ENCODE peak calls at places on chromosomes 4 and X, in nine cellular contexts. P, B, Z, I, V, G, C, J and E are unnamed samples.

GRCh38 chr4:158560284-158560683 is 38.6 kb downstream of the RXFP1 start:
- DNase-seq in P (no peak), B (no peak), Z (no peak), I (no peak), V (no peak), G (no peak), C (no peak), J (no peak), E (no peak)

GRCh38 chrX:45986971-45987370 is 558.2 kb downstream of the ZNF674 start:
- DNase-seq in P (no peak), B (no peak), Z (no peak), I (no peak), V (no peak), G (no peak), C (no peak), J (peak), E (no peak)

GRCh38 chr4:107655289-107655688 is 64.7 kb downstream of the PAPSS1 start:
- DNase-seq in P (no peak), B (no peak), Z (no peak), I (no peak), V (no peak), G (no peak), C (no peak), J (no peak), E (no peak)

GRCh38 chr4:104735174-104735573 is 240.5 kb upstream of the CXXC4 start:
- DNase-seq in P (no peak), B (no peak), Z (no peak), I (no peak), V (no peak), G (no peak), C (no peak), J (no peak), E (peak)

GRCh38 chr4:189498457-189498856 is 442.2 kb upstream of the FRG1 start:
- DNase-seq in P (no peak), B (no peak), Z (no peak), I (no peak), V (no peak), G (no peak), C (no peak), J (no peak), E (no peak)

GRCh38 chr4:77443941-77444340 is 161.7 kb upstream of the CXCL13 start:
- DNase-seq in P (no peak), B (no peak), Z (no peak), I (no peak), V (no peak), G (no peak), C (no peak), J (peak), E (no peak)

GRCh38 chr4:146582864-146583263 is 55.8 kb upstream of the POU4F2 start:
- DNase-seq in P (peak), B (no peak), Z (no peak), I (no peak), V (peak), G (no peak), C (no peak), J (no peak), E (peak)

GRCh38 chrX:1453390-1453783 is 678 bp upstream of the ASMTL start:
- DNase-seq in P (no peak), B (no peak), Z (no peak), I (no peak), V (no peak), G (peak), C (no peak), J (no peak), E (no peak)

GRCh38 chr4:87037921-87038320 is 103.1 kb downstream of the AFF1 start:
- DNase-seq in P (no peak), B (no peak), Z (no peak), I (no peak), V (peak), G (no peak), C (no peak), J (peak), E (no peak)